ENCODE peak calls at places on chromosome 10, in seven cellular contexts. P is K562; R is T1000; V is GDM1; A is activated naive CD4-positive, alpha-beta T cell treated with anti-CD3 and anti-CD28 coated beads, Interleukin-2, amount 10 ng/mL, durations not matched to agents 7 days and 5 days; Z is cardiac fibroblast; Y is GOT3. T is an unnamed sample.
A peak's percentile ranks its signal among the peaks of the same experiment; 100 is the strongest.

GRCh38 chr10:53358536-53358935 is 586.0 kb upstream of the MBL2 start:
- DNase-seq in P (no peak), R (no peak), V (no peak), A (no peak), Z (no peak), Y (no peak), T (no peak)

GRCh38 chr10:44425466-44425865 is 40.6 kb upstream of the CXCL12 start:
- DNase-seq in P (no peak), R (no peak), V (no peak), A (no peak), Z (no peak), Y (no peak), T (no peak)

GRCh38 chr10:119267384-119267783 is 60.0 kb downstream of the GRK5 start:
- DNase-seq in P (no peak), R (no peak), V (no peak), A (no peak), Z (no peak), Y (no peak), T (no peak)

GRCh38 chr10:98367626-98368451 is 47.1 kb downstream of the PYROXD2 start:
- DNase-seq in P (no peak), R (no peak), V (no peak), A (no peak), Z (no peak), Y (no peak), T (peak; percentile 16)

GRCh38 chr10:83961620-83962019 is 177.7 kb upstream of the GHITM start:
- DNase-seq in P (no peak), R (no peak), V (no peak), A (no peak), Z (no peak), Y (no peak), T (no peak)

GRCh38 chr10:49361735-49362568 is 33.9 kb downstream of the DRGX start:
- DNase-seq in P (no peak), R (no peak), V (no peak), A (no peak), Z (no peak), Y (no peak), T (no peak)

GRCh38 chr10:131003455-131003854 is 308.1 kb downstream of the TCERG1L start:
- DNase-seq in P (no peak), R (no peak), V (no peak), A (no peak), Z (no peak), Y (no peak), T (no peak)

GRCh38 chr10:122034149-122034756 is 45.3 kb downstream of the TACC2 start:
- DNase-seq in P (no peak), R (no peak), V (no peak), A (no peak), Z (peak; percentile 66), Y (no peak), T (no peak)

GRCh38 chr10:75099952-75100763 is 11.3 kb upstream of the SAMD8 start:
- DNase-seq in P (peak; percentile 93), R (peak; percentile 77), V (peak; percentile 31), A (peak; percentile 85), Z (peak; percentile 71), Y (peak; percentile 21), T (peak; percentile 52)